ENCODE peak calls at places on chromosomes 1 and 21, in six cellular contexts. H, D, E, J, Y and G are unnamed samples.

GRCh38 chr1:115052454-115053083 is 22.9 kb downstream of the TSHB start:
- DNase-seq in J (peak), E (peak), H (peak), D (peak), Y (peak), G (no peak)

GRCh38 chr1:206608108-206608698 is 4.1 kb downstream of the EIF2D start:
- DNase-seq in Y (peak), H (peak), J (peak), E (no peak), D (peak), G (no peak)

GRCh38 chr1:168653567-168653966 is 75.4 kb downstream of the DPT start:
- DNase-seq in D (no peak), Y (no peak), H (no peak), J (no peak), E (no peak), G (no peak)

GRCh38 chr1:186887198-186887597 is 58.4 kb downstream of the PLA2G4A start:
- DNase-seq in D (no peak), H (no peak), Y (no peak), J (no peak), E (no peak), G (no peak)

GRCh38 chr1:41387667-41388091 is 26.4 kb downstream of the FOXO6 start:
- DNase-seq in Y (no peak), E (peak), D (no peak), J (no peak), H (peak), G (peak)

GRCh38 chr21:37796011-37796410 is 120.2 kb downstream of the KCNJ6 start:
- DNase-seq in J (no peak), Y (no peak), E (no peak), D (no peak), H (no peak), G (no peak)

GRCh38 chr1:75444220-75444619 is 166.7 kb downstream of the SLC44A5 start:
- DNase-seq in J (no peak), E (no peak), Y (no peak), H (no peak), D (no peak), G (no peak)

GRCh38 chr1:217029311-217030157 is 306.3 kb upstream of the ESRRG start:
- DNase-seq in E (peak), H (no peak), D (no peak), J (no peak), Y (no peak), G (peak)

GRCh38 chr1:47436979-47437517 is 796 bp upstream of the FOXD2 start:
- DNase-seq in J (no peak), Y (no peak), D (peak), E (peak), H (no peak), G (no peak)

GRCh38 chr1:169112241-169112640 is 5.8 kb downstream of the ATP1B1 start:
- DNase-seq in J (no peak), E (no peak), H (no peak), D (no peak), Y (no peak), G (no peak)

GRCh38 chr1:193654951-193655705 is 468.7 kb upstream of the B3GALT2 start:
- DNase-seq in H (no peak), J (no peak), E (peak), Y (no peak), D (no peak), G (no peak)

GRCh38 chr1:88685239-88685604 is 1.1 kb downstream of the PKN2 start:
- DNase-seq in H (no peak), E (no peak), J (no peak), D (no peak), Y (no peak), G (no peak)

GRCh38 chr1:25501235-25502058 is 42.0 kb upstream of the LDLRAP1 start:
- DNase-seq in E (peak), H (peak), Y (no peak), D (peak), J (no peak), G (peak)

GRCh38 chr21:29496337-29496736 is 197.6 kb downstream of the BACH1 start:
- DNase-seq in D (no peak), J (no peak), E (no peak), Y (no peak), H (no peak), G (no peak)

GRCh38 chr21:35227774-35228173 is 178.7 kb upstream of the RUNX1 start:
- DNase-seq in D (peak), E (no peak), Y (no peak), J (peak), H (no peak), G (no peak)

DNA sequence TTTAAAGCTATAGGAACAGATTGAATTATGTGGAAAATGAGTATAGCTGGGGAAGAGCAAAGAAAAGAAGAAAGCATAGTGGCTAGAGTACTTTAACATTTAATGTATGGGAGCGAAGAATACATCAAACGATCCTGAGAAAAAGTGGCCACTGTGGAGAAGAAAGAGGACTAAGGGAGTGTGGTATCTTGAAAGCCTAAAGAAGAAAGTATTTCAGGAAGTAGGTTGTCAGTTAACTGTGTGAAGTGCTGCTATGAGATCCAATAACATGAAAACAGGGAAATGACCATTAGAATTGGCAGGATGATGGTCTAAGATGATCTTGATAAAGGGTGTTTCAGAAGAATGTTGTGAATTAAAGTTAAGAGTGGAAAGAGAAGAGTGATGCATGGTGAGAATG is 219.6 kb upstream of the BEND5 start:
- DNase-seq in D (no peak), Y (no peak), J (no peak), H (no peak), E (no peak), G (no peak)
- H3K4me3 ChIP-seq in D (no peak), Y (no peak), J (no peak), H (no peak), E (no peak), G (no peak)

GRCh38 chr1:35809156-35810095 is 1.6 kb downstream of the AGO4 start:
- DNase-seq in E (no peak), Y (no peak), H (no peak), D (no peak), J (no peak), G (no peak)
- H3K4me3 ChIP-seq in E (peak), Y (peak), H (peak), D (peak), J (peak), G (peak)

GRCh38 chr1:221440658-221441057 is 301.2 kb downstream of the DUSP10 start:
- DNase-seq in E (peak), H (no peak), J (no peak), D (peak), Y (no peak), G (no peak)
- H3K4me3 ChIP-seq in E (no peak), H (no peak), J (no peak), D (no peak), Y (no peak), G (no peak)

DNA sequence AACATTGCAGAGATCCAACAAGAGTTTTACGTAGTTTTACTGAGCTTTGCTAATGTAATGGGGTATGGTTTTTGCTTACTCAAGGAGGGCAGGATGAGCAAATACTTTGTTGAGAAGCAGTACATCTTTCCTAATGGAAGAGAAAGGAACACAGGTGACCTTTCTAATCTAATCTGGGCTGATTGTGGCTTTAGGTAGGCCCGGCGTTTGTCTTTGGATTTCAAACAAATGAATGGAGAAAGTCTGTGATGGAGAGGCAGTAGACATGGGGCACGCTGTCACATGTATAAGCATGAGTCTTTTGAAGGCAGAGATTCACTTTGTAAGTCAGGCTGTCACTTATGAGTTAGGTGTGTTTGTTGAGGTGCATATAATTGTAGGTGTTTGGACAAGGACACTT is 1.7 kb downstream of the PLEKHM2 start:
- DNase-seq in H (no peak), D (no peak), J (no peak), E (no peak), Y (no peak), G (no peak)
- H3K4me3 ChIP-seq in H (no peak), D (peak), J (peak), E (peak), Y (no peak), G (peak)